ENCODE peak calls at places on chromosomes 16 and 17, in seven cellular contexts. One of them, this sample, is unnamed.

GRCh38 chr16:2897110-2897509 is 14.1 kb downstream of the FLYWCH2 start:
- DNase-seq in CD4-positive, alpha-beta T cell: no peak
- DNase-seq in progenitor cell of endocrine pancreas: no peak
- DNase-seq in lower leg skin: no peak
- DNase-seq in glutamatergic neuron: no peak
- DNase-seq in fibroblast of pulmonary artery: no peak
- DNase-seq in tibial artery: no peak
- DNase-seq in this sample: no peak

GRCh38 chr16:73145166-73145565 is 97.2 kb upstream of the ZFHX3 start:
- DNase-seq in CD4-positive, alpha-beta T cell: no peak
- DNase-seq in progenitor cell of endocrine pancreas: no peak
- DNase-seq in lower leg skin: no peak
- DNase-seq in glutamatergic neuron: peak
- DNase-seq in fibroblast of pulmonary artery: no peak
- DNase-seq in tibial artery: no peak
- DNase-seq in this sample: no peak

GRCh38 chr17:42179911-42180410 is 981 bp downstream of the KCNH4 start:
- DNase-seq in CD4-positive, alpha-beta T cell: no peak
- DNase-seq in progenitor cell of endocrine pancreas: peak
- DNase-seq in lower leg skin: no peak
- DNase-seq in glutamatergic neuron: peak
- DNase-seq in fibroblast of pulmonary artery: peak
- DNase-seq in tibial artery: no peak
- DNase-seq in this sample: peak

GRCh38 chr16:50121721-50122445 is 31.2 kb upstream of the TENT4B start:
- DNase-seq in CD4-positive, alpha-beta T cell: no peak
- DNase-seq in progenitor cell of endocrine pancreas: no peak
- DNase-seq in lower leg skin: peak
- DNase-seq in glutamatergic neuron: no peak
- DNase-seq in fibroblast of pulmonary artery: no peak
- DNase-seq in tibial artery: no peak
- DNase-seq in this sample: no peak

GRCh38 chr16:2598133-2598641 is 60.4 kb downstream of the PDPK1 start:
- DNase-seq in CD4-positive, alpha-beta T cell: no peak
- DNase-seq in progenitor cell of endocrine pancreas: no peak
- DNase-seq in lower leg skin: peak
- DNase-seq in glutamatergic neuron: no peak
- DNase-seq in fibroblast of pulmonary artery: no peak
- DNase-seq in tibial artery: peak
- DNase-seq in this sample: no peak

GRCh38 chr16:12317121-12317810 is 340.7 kb downstream of the SNX29 start:
- DNase-seq in CD4-positive, alpha-beta T cell: no peak
- DNase-seq in progenitor cell of endocrine pancreas: no peak
- DNase-seq in lower leg skin: no peak
- DNase-seq in glutamatergic neuron: no peak
- DNase-seq in fibroblast of pulmonary artery: no peak
- DNase-seq in tibial artery: no peak
- DNase-seq in this sample: no peak

GRCh38 chr16:27977966-27978365 is 85.5 kb downstream of the GSG1L start:
- DNase-seq in CD4-positive, alpha-beta T cell: no peak
- DNase-seq in progenitor cell of endocrine pancreas: no peak
- DNase-seq in lower leg skin: peak
- DNase-seq in glutamatergic neuron: no peak
- DNase-seq in fibroblast of pulmonary artery: peak
- DNase-seq in tibial artery: no peak
- DNase-seq in this sample: no peak

GRCh38 chr17:57534863-57535651 is 210.0 kb downstream of the CCDC182 start:
- DNase-seq in CD4-positive, alpha-beta T cell: no peak
- DNase-seq in progenitor cell of endocrine pancreas: no peak
- DNase-seq in lower leg skin: no peak
- DNase-seq in glutamatergic neuron: no peak
- DNase-seq in fibroblast of pulmonary artery: peak
- DNase-seq in tibial artery: no peak
- DNase-seq in this sample: no peak

GRCh38 chr17:72516772-72517399 is 396.1 kb downstream of the SOX9 start:
- DNase-seq in CD4-positive, alpha-beta T cell: no peak
- DNase-seq in progenitor cell of endocrine pancreas: no peak
- DNase-seq in lower leg skin: no peak
- DNase-seq in glutamatergic neuron: no peak
- DNase-seq in fibroblast of pulmonary artery: peak
- DNase-seq in tibial artery: no peak
- DNase-seq in this sample: no peak

GRCh38 chr16:84825896-84826557 is 6.2 kb downstream of the CRISPLD2 start:
- DNase-seq in CD4-positive, alpha-beta T cell: no peak
- DNase-seq in progenitor cell of endocrine pancreas: no peak
- DNase-seq in lower leg skin: no peak
- DNase-seq in glutamatergic neuron: no peak
- DNase-seq in fibroblast of pulmonary artery: no peak
- DNase-seq in tibial artery: no peak
- DNase-seq in this sample: no peak

GRCh38 chr16:48623304-48624016 is 13.5 kb upstream of the N4BP1 start:
- DNase-seq in CD4-positive, alpha-beta T cell: peak
- DNase-seq in progenitor cell of endocrine pancreas: peak
- DNase-seq in lower leg skin: peak
- DNase-seq in glutamatergic neuron: peak
- DNase-seq in fibroblast of pulmonary artery: peak
- DNase-seq in tibial artery: peak
- DNase-seq in this sample: peak

DNA sequence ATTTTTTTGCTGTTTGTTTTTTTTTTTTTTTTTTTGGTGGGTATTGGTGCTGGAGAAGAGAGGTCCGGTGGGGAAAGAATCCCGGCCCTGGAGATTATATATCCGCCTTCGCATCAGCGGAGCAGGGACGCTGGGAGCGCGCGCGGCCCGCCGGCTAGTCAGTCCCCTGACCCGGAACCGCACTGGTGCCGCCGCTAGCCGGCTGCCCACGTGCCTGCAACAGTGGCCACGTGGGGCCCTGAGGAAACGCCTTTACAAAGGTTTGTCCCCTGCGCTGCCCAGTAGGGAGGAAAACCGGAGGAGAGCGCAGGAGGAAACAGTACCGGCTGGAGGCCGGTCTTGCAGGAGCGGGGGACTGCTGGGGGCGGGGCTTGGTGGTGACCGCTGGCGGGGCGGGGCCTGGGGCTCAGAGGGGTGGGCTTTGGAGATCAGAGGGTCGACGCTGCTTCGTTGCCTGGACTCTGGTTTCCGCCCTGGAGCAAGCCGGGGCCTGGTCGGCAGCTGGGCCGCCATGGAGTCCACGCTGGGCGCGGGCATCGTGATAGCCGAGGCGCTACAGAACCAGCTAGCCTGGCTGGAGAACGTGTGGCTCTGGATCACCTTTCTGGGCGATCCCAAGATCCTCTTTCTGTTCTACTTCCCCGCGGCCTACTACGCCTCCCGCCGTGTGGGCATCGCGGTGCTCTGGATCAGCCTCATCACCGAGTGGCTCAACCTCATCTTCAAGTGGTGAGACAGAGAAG is at the start of gene G6PC3:
- DNase-seq in CD4-positive, alpha-beta T cell: peak
- DNase-seq in progenitor cell of endocrine pancreas: peak
- DNase-seq in lower leg skin: peak
- DNase-seq in glutamatergic neuron: peak
- DNase-seq in fibroblast of pulmonary artery: peak
- DNase-seq in tibial artery: peak
- DNase-seq in this sample: peak
- TF ChIP-seq CTCF in CD4-positive, alpha-beta T cell: no peak
- TF ChIP-seq CTCF in progenitor cell of endocrine pancreas: no peak
- TF ChIP-seq CTCF in lower leg skin: no peak
- TF ChIP-seq CTCF in glutamatergic neuron: no peak
- TF ChIP-seq CTCF in fibroblast of pulmonary artery: no peak
- TF ChIP-seq CTCF in tibial artery: peak
- TF ChIP-seq CTCF in this sample: no peak

DNA sequence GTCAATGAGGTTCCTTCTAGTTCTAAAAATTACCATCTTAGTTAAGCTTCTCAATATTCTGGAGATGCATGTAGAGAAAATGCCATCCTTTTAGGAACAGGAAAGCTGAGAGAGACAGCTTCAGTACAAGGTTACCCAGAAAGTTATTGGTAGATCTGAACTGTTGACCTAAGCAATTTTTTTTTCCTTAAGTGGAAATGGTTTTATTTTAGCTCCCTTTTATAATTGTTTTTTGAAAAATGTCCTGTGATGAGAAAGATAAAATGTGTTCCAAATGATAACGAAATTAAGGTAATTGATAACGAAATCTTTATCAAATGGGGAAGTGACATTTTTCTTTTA is 8.2 kb downstream of the PSMD7 start:
- DNase-seq in CD4-positive, alpha-beta T cell: no peak
- DNase-seq in progenitor cell of endocrine pancreas: no peak
- DNase-seq in lower leg skin: no peak
- DNase-seq in glutamatergic neuron: no peak
- DNase-seq in fibroblast of pulmonary artery: no peak
- DNase-seq in tibial artery: no peak
- DNase-seq in this sample: no peak
- TF ChIP-seq CTCF in CD4-positive, alpha-beta T cell: no peak
- TF ChIP-seq CTCF in progenitor cell of endocrine pancreas: no peak
- TF ChIP-seq CTCF in lower leg skin: no peak
- TF ChIP-seq CTCF in glutamatergic neuron: no peak
- TF ChIP-seq CTCF in fibroblast of pulmonary artery: no peak
- TF ChIP-seq CTCF in tibial artery: no peak
- TF ChIP-seq CTCF in this sample: no peak

GRCh38 chr17:76088041-76088867 is 9.3 kb downstream of the ZACN start:
- DNase-seq in CD4-positive, alpha-beta T cell: no peak
- DNase-seq in progenitor cell of endocrine pancreas: no peak
- DNase-seq in lower leg skin: no peak
- DNase-seq in glutamatergic neuron: no peak
- DNase-seq in fibroblast of pulmonary artery: no peak
- DNase-seq in tibial artery: no peak
- DNase-seq in this sample: no peak
- TF ChIP-seq CTCF in CD4-positive, alpha-beta T cell: no peak
- TF ChIP-seq CTCF in progenitor cell of endocrine pancreas: no peak
- TF ChIP-seq CTCF in lower leg skin: no peak
- TF ChIP-seq CTCF in glutamatergic neuron: no peak
- TF ChIP-seq CTCF in fibroblast of pulmonary artery: no peak
- TF ChIP-seq CTCF in tibial artery: no peak
- TF ChIP-seq CTCF in this sample: no peak

DNA sequence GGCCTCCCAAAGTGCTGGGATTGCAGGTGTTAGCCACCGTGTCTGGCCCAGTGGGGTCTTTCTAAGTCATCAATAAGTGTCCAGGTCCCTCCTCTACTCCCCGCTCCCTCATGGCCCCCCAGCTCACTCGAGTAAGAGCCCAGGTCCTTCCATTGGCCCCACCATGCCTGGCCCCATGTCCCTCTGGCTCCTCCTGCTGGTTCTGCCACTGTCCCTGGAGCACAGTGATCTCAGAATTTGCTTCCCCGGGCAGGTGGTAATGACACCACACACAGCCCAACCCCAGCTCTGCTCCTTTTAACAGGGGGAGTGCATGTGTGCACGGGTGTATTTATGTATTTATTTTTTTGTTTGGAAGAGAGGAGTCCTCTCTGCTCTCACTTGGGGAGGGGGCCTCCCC is 19.6 kb downstream of the MGAT5B start:
- DNase-seq in CD4-positive, alpha-beta T cell: no peak
- DNase-seq in progenitor cell of endocrine pancreas: no peak
- DNase-seq in lower leg skin: no peak
- DNase-seq in glutamatergic neuron: no peak
- DNase-seq in fibroblast of pulmonary artery: no peak
- DNase-seq in tibial artery: no peak
- DNase-seq in this sample: no peak
- TF ChIP-seq CTCF in CD4-positive, alpha-beta T cell: no peak
- TF ChIP-seq CTCF in progenitor cell of endocrine pancreas: no peak
- TF ChIP-seq CTCF in lower leg skin: no peak
- TF ChIP-seq CTCF in glutamatergic neuron: no peak
- TF ChIP-seq CTCF in fibroblast of pulmonary artery: peak
- TF ChIP-seq CTCF in tibial artery: no peak
- TF ChIP-seq CTCF in this sample: no peak

DNA sequence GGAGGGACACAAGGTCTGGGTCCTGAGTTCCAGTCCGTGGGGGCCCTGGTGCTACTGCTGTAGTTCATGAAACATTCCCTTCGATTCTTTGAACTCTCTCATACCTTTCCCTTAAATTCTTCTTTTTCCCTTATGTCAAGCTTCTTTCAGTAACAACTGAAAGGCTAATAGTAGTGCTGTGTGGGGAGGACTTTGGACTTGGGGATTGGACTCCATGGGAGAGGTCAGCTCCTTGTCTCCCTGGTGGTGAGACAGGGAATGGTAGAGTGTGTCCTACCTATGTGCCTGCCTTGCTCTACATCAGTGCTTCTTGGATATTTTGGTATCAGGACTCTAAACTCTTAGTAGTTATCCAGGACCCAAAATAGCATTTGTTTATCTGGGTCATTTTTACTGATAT is 628.1 kb downstream of the WWOX start:
- DNase-seq in CD4-positive, alpha-beta T cell: no peak
- DNase-seq in progenitor cell of endocrine pancreas: no peak
- DNase-seq in lower leg skin: no peak
- DNase-seq in glutamatergic neuron: no peak
- DNase-seq in fibroblast of pulmonary artery: no peak
- DNase-seq in tibial artery: no peak
- DNase-seq in this sample: no peak
- TF ChIP-seq CTCF in CD4-positive, alpha-beta T cell: no peak
- TF ChIP-seq CTCF in progenitor cell of endocrine pancreas: no peak
- TF ChIP-seq CTCF in lower leg skin: no peak
- TF ChIP-seq CTCF in glutamatergic neuron: peak
- TF ChIP-seq CTCF in fibroblast of pulmonary artery: no peak
- TF ChIP-seq CTCF in tibial artery: no peak
- TF ChIP-seq CTCF in this sample: no peak

GRCh38 chr16:65988019-65988418 is 378.5 kb upstream of the CDH5 start:
- DNase-seq in CD4-positive, alpha-beta T cell: no peak
- DNase-seq in progenitor cell of endocrine pancreas: no peak
- DNase-seq in lower leg skin: no peak
- DNase-seq in glutamatergic neuron: no peak
- DNase-seq in fibroblast of pulmonary artery: no peak
- DNase-seq in tibial artery: no peak
- DNase-seq in this sample: no peak

GRCh38 chr16:65989861-65990260 is 376.6 kb upstream of the CDH5 start:
- DNase-seq in CD4-positive, alpha-beta T cell: no peak
- DNase-seq in progenitor cell of endocrine pancreas: no peak
- DNase-seq in lower leg skin: no peak
- DNase-seq in glutamatergic neuron: no peak
- DNase-seq in fibroblast of pulmonary artery: no peak
- DNase-seq in tibial artery: no peak
- DNase-seq in this sample: no peak

GRCh38 chr16:65994305-65994704 is 372.2 kb upstream of the CDH5 start:
- DNase-seq in CD4-positive, alpha-beta T cell: no peak
- DNase-seq in progenitor cell of endocrine pancreas: no peak
- DNase-seq in lower leg skin: no peak
- DNase-seq in glutamatergic neuron: no peak
- DNase-seq in fibroblast of pulmonary artery: no peak
- DNase-seq in tibial artery: no peak
- DNase-seq in this sample: no peak

DNA sequence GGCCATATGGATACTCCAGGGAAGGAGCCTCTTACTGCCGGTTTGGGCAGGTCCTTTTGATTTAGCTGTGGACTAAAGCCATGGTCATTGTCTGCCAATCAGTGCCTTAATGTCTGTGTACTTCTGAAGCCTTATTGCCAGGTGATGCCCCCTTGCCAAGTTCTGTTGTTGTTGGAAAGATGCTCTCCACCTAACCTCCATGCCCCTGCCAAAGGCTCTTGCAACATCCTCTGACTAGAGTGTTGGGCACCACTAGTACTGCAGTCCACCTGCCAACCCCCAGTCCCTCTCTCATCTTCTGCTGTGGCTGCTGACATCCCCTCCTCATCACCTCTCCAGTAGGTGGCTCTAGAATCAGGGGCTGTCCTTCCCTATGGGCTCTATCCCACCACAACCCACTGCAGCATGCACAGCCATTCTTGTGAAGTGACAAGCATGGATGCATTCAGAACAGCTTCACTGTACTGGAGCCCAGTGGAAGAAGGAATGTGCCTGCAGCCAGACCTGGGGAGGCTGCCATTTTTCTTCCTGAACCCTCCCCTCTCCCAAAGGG is 375.3 kb upstream of the CDH5 start:
- DNase-seq in CD4-positive, alpha-beta T cell: no peak
- DNase-seq in progenitor cell of endocrine pancreas: no peak
- DNase-seq in lower leg skin: no peak
- DNase-seq in glutamatergic neuron: no peak
- DNase-seq in fibroblast of pulmonary artery: no peak
- DNase-seq in tibial artery: no peak
- DNase-seq in this sample: no peak
- TF ChIP-seq CTCF in CD4-positive, alpha-beta T cell: no peak
- TF ChIP-seq CTCF in progenitor cell of endocrine pancreas: no peak
- TF ChIP-seq CTCF in lower leg skin: no peak
- TF ChIP-seq CTCF in glutamatergic neuron: no peak
- TF ChIP-seq CTCF in fibroblast of pulmonary artery: no peak
- TF ChIP-seq CTCF in tibial artery: no peak
- TF ChIP-seq CTCF in this sample: no peak

This sample was measured in endothelial cell.